ENCODE peak calls at places on chromosomes 7 and 10, in seven cellular contexts. O is astrocyte of the spinal cord, W is A549, S is HCT116, D is mammary epithelial cell, T is kidney, G is colonic mucosa. M is an unnamed sample.

GRCh38 chr10:10165415-10165814 is 852.3 kb upstream of the CELF2 start:
- DNase-seq in O (no peak), W (no peak), S (no peak), D (no peak), T (no peak), G (no peak), M (no peak)

GRCh38 chr7:112361154-112361553 is 89.1 kb upstream of the IFRD1 start:
- DNase-seq in O (no peak), W (no peak), S (no peak), D (no peak), T (no peak), G (no peak), M (no peak)

GRCh38 chr7:18473119-18473518 is 22.4 kb upstream of the HDAC9 start:
- DNase-seq in O (no peak), W (no peak), S (no peak), D (no peak), T (no peak), G (no peak), M (no peak)

GRCh38 chr10:133185421-133185820 is 25.4 kb downstream of the KNDC1 start:
- DNase-seq in O (no peak), W (no peak), S (no peak), D (no peak), T (peak; percentile 53), G (no peak), M (no peak)

GRCh38 chr7:114740095-114740494 is 181.8 kb upstream of the MDFIC start:
- DNase-seq in O (no peak), W (no peak), S (no peak), D (no peak), T (no peak), G (no peak), M (no peak)

GRCh38 chr10:7282457-7282856 is 128.4 kb downstream of the SFMBT2 start:
- DNase-seq in O (no peak), W (no peak), S (no peak), D (no peak), T (no peak), G (no peak), M (no peak)

GRCh38 chr7:86814980-86815379 is 171.3 kb downstream of the GRM3 start:
- DNase-seq in O (peak; percentile 5), W (no peak), S (peak; percentile 28), D (no peak), T (no peak), G (no peak), M (peak; percentile 48)

GRCh38 chr7:125654076-125654475 is 724.5 kb upstream of the POT1 start:
- DNase-seq in O (no peak), W (no peak), S (no peak), D (no peak), T (no peak), G (no peak), M (peak; percentile 25)

GRCh38 chr10:72846225-72846624 is 47.3 kb upstream of the OIT3 start:
- DNase-seq in O (peak; percentile 79), W (peak; percentile 52), S (peak; percentile 74), D (peak; percentile 95), T (no peak), G (no peak), M (no peak)

GRCh38 chr7:130901209-130901783 is 167.3 kb upstream of the KLF14 start:
- DNase-seq in O (peak; percentile 95), W (peak; percentile 74), S (peak; percentile 96), D (peak; percentile 96), T (peak; percentile 92), G (peak; percentile 80), M (no peak)
- H3K4me3 ChIP-seq in O (no peak overlapping the region), W (peak overlapping the region; percentile 8), S (no peak overlapping the region), D (no peak overlapping the region), T (no peak overlapping the region), G (no peak overlapping the region), M (no peak overlapping the region)

GRCh38 chr10:119817991-119818888 is 54.4 kb downstream of the MCMBP start:
- DNase-seq in O (peak; percentile 62), W (no peak), S (no peak), D (no peak), T (peak; percentile 89), G (peak; percentile 27), M (no peak)
- TF ChIP-seq CTCF in O (peak; percentile 7), W (no peak), S (no peak), D (no peak), T (no peak), G (no peak), M (no peak)

GRCh38 chr10:30057421-30057841 is 2.0 kb downstream of the JCAD start:
- DNase-seq in O (no peak), W (peak; percentile 18), S (peak; percentile 79), D (no peak), T (no peak), G (no peak), M (no peak)
- H3K4me3 ChIP-seq in O (peak overlapping the region; percentile 65), W (peak overlapping the region; percentile 93), S (no peak overlapping the region), D (no peak overlapping the region), T (peak overlapping the region; percentile 55), G (no peak overlapping the region), M (no peak overlapping the region)

DNA sequence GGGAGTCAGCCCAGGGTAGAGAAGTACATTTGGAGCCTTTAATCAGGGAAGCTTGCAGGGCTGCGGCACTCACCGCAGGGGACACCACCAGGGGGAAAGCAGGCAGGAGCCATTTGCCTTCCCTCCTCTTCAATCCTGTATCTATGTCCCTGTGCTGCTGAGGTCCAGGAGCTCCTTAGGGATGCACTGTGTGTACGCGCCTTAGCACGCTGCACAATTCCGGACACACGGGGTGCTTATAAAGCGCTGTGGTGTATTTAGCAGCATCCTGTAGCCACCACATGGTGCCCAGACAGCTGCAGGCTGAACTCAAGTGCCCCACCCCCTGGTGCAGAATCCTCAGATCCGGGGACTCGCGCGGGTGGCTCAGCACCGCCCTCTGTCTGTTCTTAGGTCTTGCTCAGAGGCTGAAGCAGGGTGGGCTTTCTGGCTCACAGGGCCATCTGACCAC is 421.4 kb downstream of the SDK1 start:
- DNase-seq in O (peak; percentile 23), W (peak; percentile 11), S (peak; percentile 27), D (no peak), T (peak; percentile 59), G (no peak), M (no peak)
- TF ChIP-seq CTCF in O (peak; percentile 42), W (peak; percentile 19), S (peak; percentile 51), D (no peak), T (no peak), G (no peak), M (no peak)

DNA sequence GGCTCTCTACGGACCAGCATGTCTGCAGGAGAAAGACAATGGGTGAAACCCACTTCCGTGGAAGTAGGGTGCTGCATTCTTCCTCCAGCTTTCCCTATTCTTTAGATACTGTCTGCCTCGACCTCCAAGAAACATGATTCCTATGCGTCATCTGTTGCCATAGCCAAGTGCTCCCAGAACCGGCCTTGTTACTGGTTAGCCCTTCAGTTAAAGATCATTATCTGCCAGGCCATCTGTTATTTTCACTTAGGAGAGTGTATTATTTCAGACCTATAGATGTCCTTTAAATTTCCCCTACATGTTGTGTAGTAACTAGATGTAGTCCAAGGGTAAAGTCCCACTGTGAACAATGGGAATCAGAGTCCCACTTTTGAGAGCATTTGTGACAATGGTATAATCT is 89.0 kb upstream of the KIAA1217 start:
- DNase-seq in O (no peak), W (no peak), S (no peak), D (no peak), T (no peak), G (no peak), M (no peak)
- H3K4me3 ChIP-seq in O (no peak overlapping the region), W (no peak overlapping the region), S (no peak overlapping the region), D (no peak overlapping the region), T (peak overlapping the region; percentile 51), G (no peak overlapping the region), M (no peak overlapping the region)

GRCh38 chr10:86363184-86363832 is 3.3 kb downstream of the GRID1 start:
- DNase-seq in O (no peak), W (peak; percentile 70), S (no peak), D (peak; percentile 26), T (peak; percentile 80), G (no peak), M (no peak)
- TF ChIP-seq CTCF in O (peak; percentile 18), W (peak; percentile 58), S (no peak), D (no peak), T (peak; percentile 54), G (no peak), M (peak; percentile 12)

GRCh38 chr7:131554880-131555516 is 1.4 kb downstream of the PODXL start:
- DNase-seq in O (no peak), W (no peak), S (no peak), D (no peak), T (no peak), G (no peak), M (no peak)
- H3K4me3 ChIP-seq in O (peak overlapping the region; percentile 39), W (peak overlapping the region; percentile 60), S (peak overlapping the region; percentile 61), D (no peak overlapping the region), T (peak overlapping the region; percentile 69), G (peak overlapping the region; percentile 69), M (no peak overlapping the region)

M was measured in GM12865.